ENCODE peak calls at places on chromosomes 16 and 17, in ten cellular contexts. One of them, this sample, is unnamed.

GRCh38 chr17:75313941-75314550 is 24.8 kb upstream of the SLC25A19 start:
- DNase-seq in suprapubic skin: no peak
- DNase-seq in left ventricle myocardium inferior: no peak
- DNase-seq in omental fat pad: no peak
- DNase-seq in AG09309: no peak
- DNase-seq in HCT116: no peak
- DNase-seq in GM23338: no peak
- DNase-seq in heart right ventricle: peak; percentile 26
- DNase-seq in fibroblast of the aortic adventitia: peak; percentile 16
- DNase-seq in fibroblast of lung: no peak
- DNase-seq in this sample: no peak

GRCh38 chr16:75244225-75244792 is 7.1 kb downstream of the BCAR1 start:
- DNase-seq in suprapubic skin: no peak
- DNase-seq in left ventricle myocardium inferior: no peak
- DNase-seq in omental fat pad: no peak
- DNase-seq in AG09309: no peak
- DNase-seq in HCT116: no peak
- DNase-seq in GM23338: no peak
- DNase-seq in heart right ventricle: peak; percentile 56
- DNase-seq in fibroblast of the aortic adventitia: peak; percentile 65
- DNase-seq in fibroblast of lung: peak; percentile 79
- DNase-seq in this sample: no peak

GRCh38 chr16:19601083-19601976 is 45.8 kb downstream of the VPS35L start:
- DNase-seq in suprapubic skin: no peak
- DNase-seq in left ventricle myocardium inferior: no peak
- DNase-seq in omental fat pad: no peak
- DNase-seq in AG09309: no peak
- DNase-seq in HCT116: peak; percentile 36
- DNase-seq in GM23338: peak; percentile 75
- DNase-seq in heart right ventricle: no peak
- DNase-seq in fibroblast of the aortic adventitia: peak; percentile 72
- DNase-seq in fibroblast of lung: peak; percentile 59
- DNase-seq in this sample: no peak

GRCh38 chr17:27072885-27073284 is 221.0 kb upstream of the WSB1 start:
- DNase-seq in suprapubic skin: no peak
- DNase-seq in left ventricle myocardium inferior: no peak
- DNase-seq in omental fat pad: no peak
- DNase-seq in AG09309: no peak
- DNase-seq in HCT116: no peak
- DNase-seq in GM23338: no peak
- DNase-seq in heart right ventricle: no peak
- DNase-seq in fibroblast of the aortic adventitia: no peak
- DNase-seq in fibroblast of lung: no peak
- DNase-seq in this sample: no peak

GRCh38 chr17:45296833-45297124 is 20.0 kb downstream of the MAP3K14 start:
- DNase-seq in suprapubic skin: no peak
- DNase-seq in left ventricle myocardium inferior: no peak
- DNase-seq in omental fat pad: no peak
- DNase-seq in AG09309: no peak
- DNase-seq in HCT116: no peak
- DNase-seq in GM23338: no peak
- DNase-seq in heart right ventricle: no peak
- DNase-seq in fibroblast of the aortic adventitia: no peak
- DNase-seq in fibroblast of lung: no peak
- DNase-seq in this sample: no peak

GRCh38 chr16:61891460-61891859 is 144.8 kb downstream of the CDH8 start:
- DNase-seq in suprapubic skin: no peak
- DNase-seq in left ventricle myocardium inferior: no peak
- DNase-seq in omental fat pad: no peak
- DNase-seq in AG09309: no peak
- DNase-seq in HCT116: no peak
- DNase-seq in GM23338: no peak
- DNase-seq in heart right ventricle: no peak
- DNase-seq in fibroblast of the aortic adventitia: no peak
- DNase-seq in fibroblast of lung: no peak
- DNase-seq in this sample: no peak

GRCh38 chr16:85082553-85083050 is 29.7 kb downstream of the CIBAR2 start:
- DNase-seq in suprapubic skin: no peak
- DNase-seq in left ventricle myocardium inferior: no peak
- DNase-seq in omental fat pad: no peak
- DNase-seq in AG09309: no peak
- DNase-seq in HCT116: no peak
- DNase-seq in GM23338: peak; percentile 53
- DNase-seq in heart right ventricle: no peak
- DNase-seq in fibroblast of the aortic adventitia: no peak
- DNase-seq in fibroblast of lung: no peak
- DNase-seq in this sample: no peak

GRCh38 chr16:54772400-54772799 is 158.3 kb upstream of the IRX5 start:
- DNase-seq in suprapubic skin: no peak
- DNase-seq in left ventricle myocardium inferior: no peak
- DNase-seq in omental fat pad: no peak
- DNase-seq in AG09309: no peak
- DNase-seq in HCT116: no peak
- DNase-seq in GM23338: no peak
- DNase-seq in heart right ventricle: no peak
- DNase-seq in fibroblast of the aortic adventitia: no peak
- DNase-seq in fibroblast of lung: no peak
- DNase-seq in this sample: no peak

GRCh38 chr17:8940866-8941471 is 24.5 kb downstream of the PIK3R5 start:
- DNase-seq in suprapubic skin: no peak
- DNase-seq in left ventricle myocardium inferior: no peak
- DNase-seq in omental fat pad: no peak
- DNase-seq in AG09309: no peak
- DNase-seq in HCT116: no peak
- DNase-seq in GM23338: no peak
- DNase-seq in heart right ventricle: no peak
- DNase-seq in fibroblast of the aortic adventitia: no peak
- DNase-seq in fibroblast of lung: no peak
- DNase-seq in this sample: no peak

GRCh38 chr17:61405686-61406542 is 6.3 kb downstream of the TBX2 start:
- DNase-seq in suprapubic skin: no peak
- DNase-seq in left ventricle myocardium inferior: peak; percentile 13
- DNase-seq in omental fat pad: no peak
- DNase-seq in AG09309: no peak
- DNase-seq in HCT116: no peak
- DNase-seq in GM23338: peak; percentile 47
- DNase-seq in heart right ventricle: no peak
- DNase-seq in fibroblast of the aortic adventitia: no peak
- DNase-seq in fibroblast of lung: peak; percentile 52
- DNase-seq in this sample: no peak

GRCh38 chr16:31181102-31181830 is 1.3 kb downstream of the FUS start:
- DNase-seq in suprapubic skin: no peak
- DNase-seq in left ventricle myocardium inferior: peak; percentile 36
- DNase-seq in omental fat pad: no peak
- DNase-seq in AG09309: no peak
- DNase-seq in HCT116: no peak
- DNase-seq in GM23338: no peak
- DNase-seq in heart right ventricle: peak; percentile 48
- DNase-seq in fibroblast of the aortic adventitia: no peak
- DNase-seq in fibroblast of lung: peak; percentile 29
- DNase-seq in this sample: no peak

GRCh38 chr17:7220593-7221280 is 999 bp downstream of the ACADVL start:
- DNase-seq in suprapubic skin: no peak
- DNase-seq in left ventricle myocardium inferior: no peak
- DNase-seq in omental fat pad: no peak
- DNase-seq in AG09309: no peak
- DNase-seq in HCT116: no peak
- DNase-seq in GM23338: peak; percentile 75
- DNase-seq in heart right ventricle: no peak
- DNase-seq in fibroblast of the aortic adventitia: peak; percentile 64
- DNase-seq in fibroblast of lung: peak; percentile 67
- DNase-seq in this sample: no peak

GRCh38 chr17:68580236-68580903 is 20.8 kb downstream of the FAM20A start:
- DNase-seq in suprapubic skin: no peak
- DNase-seq in left ventricle myocardium inferior: no peak
- DNase-seq in omental fat pad: no peak
- DNase-seq in AG09309: peak; percentile 90
- DNase-seq in HCT116: no peak
- DNase-seq in GM23338: no peak
- DNase-seq in heart right ventricle: no peak
- DNase-seq in fibroblast of the aortic adventitia: peak; percentile 97
- DNase-seq in fibroblast of lung: peak; percentile 95
- DNase-seq in this sample: no peak

GRCh38 chr17:65918921-65919546 is 272.9 kb downstream of the CEP112 start:
- DNase-seq in suprapubic skin: no peak
- DNase-seq in left ventricle myocardium inferior: no peak
- DNase-seq in omental fat pad: no peak
- DNase-seq in AG09309: no peak
- DNase-seq in HCT116: no peak
- DNase-seq in GM23338: peak; percentile 50
- DNase-seq in heart right ventricle: no peak
- DNase-seq in fibroblast of the aortic adventitia: peak; percentile 38
- DNase-seq in fibroblast of lung: no peak
- DNase-seq in this sample: no peak

GRCh38 chr17:74960739-74961342 is 11.7 kb downstream of the HID1 start:
- DNase-seq in suprapubic skin: no peak
- DNase-seq in left ventricle myocardium inferior: no peak
- DNase-seq in omental fat pad: no peak
- DNase-seq in AG09309: no peak
- DNase-seq in HCT116: peak; percentile 54
- DNase-seq in GM23338: peak; percentile 84
- DNase-seq in heart right ventricle: no peak
- DNase-seq in fibroblast of the aortic adventitia: peak; percentile 14
- DNase-seq in fibroblast of lung: peak; percentile 38
- DNase-seq in this sample: no peak

GRCh38 chr16:54245788-54246453 is 40.7 kb downstream of the IRX3 start:
- DNase-seq in suprapubic skin: peak; percentile 7
- DNase-seq in left ventricle myocardium inferior: no peak
- DNase-seq in omental fat pad: no peak
- DNase-seq in AG09309: no peak
- DNase-seq in HCT116: no peak
- DNase-seq in GM23338: no peak
- DNase-seq in heart right ventricle: no peak
- DNase-seq in fibroblast of the aortic adventitia: no peak
- DNase-seq in fibroblast of lung: no peak
- DNase-seq in this sample: peak; percentile 3

GRCh38 chr17:39664581-39665561 is at the start of gene TCAP:
- DNase-seq in suprapubic skin: no peak
- DNase-seq in left ventricle myocardium inferior: peak; percentile 69
- DNase-seq in omental fat pad: no peak
- DNase-seq in AG09309: no peak
- DNase-seq in HCT116: no peak
- DNase-seq in GM23338: peak; percentile 27
- DNase-seq in heart right ventricle: peak; percentile 75
- DNase-seq in fibroblast of the aortic adventitia: no peak
- DNase-seq in fibroblast of lung: no peak
- DNase-seq in this sample: no peak

GRCh38 chr17:10114931-10115535 is 83.4 kb downstream of the GAS7 start:
- DNase-seq in suprapubic skin: peak; percentile 97
- DNase-seq in left ventricle myocardium inferior: peak; percentile 94
- DNase-seq in omental fat pad: peak; percentile 83
- DNase-seq in AG09309: peak; percentile 95
- DNase-seq in HCT116: no peak
- DNase-seq in GM23338: no peak
- DNase-seq in heart right ventricle: peak; percentile 91
- DNase-seq in fibroblast of the aortic adventitia: peak; percentile 96
- DNase-seq in fibroblast of lung: peak; percentile 98
- DNase-seq in this sample: peak; percentile 60

GRCh38 chr16:47018223-47018891 is 44.9 kb upstream of the DNAJA2 start:
- DNase-seq in suprapubic skin: no peak
- DNase-seq in left ventricle myocardium inferior: no peak
- DNase-seq in omental fat pad: no peak
- DNase-seq in AG09309: no peak
- DNase-seq in HCT116: peak; percentile 71
- DNase-seq in GM23338: peak; percentile 76
- DNase-seq in heart right ventricle: no peak
- DNase-seq in fibroblast of the aortic adventitia: peak; percentile 20
- DNase-seq in fibroblast of lung: no peak
- DNase-seq in this sample: no peak

GRCh38 chr16:31700200-31700529 is 172.5 kb downstream of the AHSP start:
- DNase-seq in suprapubic skin: peak; percentile 89
- DNase-seq in left ventricle myocardium inferior: no peak
- DNase-seq in omental fat pad: no peak
- DNase-seq in AG09309: no peak
- DNase-seq in HCT116: peak; percentile 82
- DNase-seq in GM23338: no peak
- DNase-seq in heart right ventricle: no peak
- DNase-seq in fibroblast of the aortic adventitia: no peak
- DNase-seq in fibroblast of lung: no peak
- DNase-seq in this sample: no peak

GRCh38 chr16:70523621-70524405 is at the start of gene SF3B3:
- DNase-seq in suprapubic skin: peak; percentile 83
- DNase-seq in left ventricle myocardium inferior: no peak
- DNase-seq in omental fat pad: peak; percentile 30
- DNase-seq in AG09309: no peak
- DNase-seq in HCT116: no peak
- DNase-seq in GM23338: peak; percentile 70
- DNase-seq in heart right ventricle: peak; percentile 74
- DNase-seq in fibroblast of the aortic adventitia: no peak
- DNase-seq in fibroblast of lung: no peak
- DNase-seq in this sample: peak; percentile 66

GRCh38 chr16:72021043-72021442 is 12.5 kb downstream of the DHODH start:
- DNase-seq in suprapubic skin: no peak
- DNase-seq in left ventricle myocardium inferior: no peak
- DNase-seq in omental fat pad: no peak
- DNase-seq in AG09309: no peak
- DNase-seq in HCT116: no peak
- DNase-seq in GM23338: peak; percentile 81
- DNase-seq in heart right ventricle: no peak
- DNase-seq in fibroblast of the aortic adventitia: no peak
- DNase-seq in fibroblast of lung: no peak
- DNase-seq in this sample: no peak
- TF ChIP-seq CTCF in suprapubic skin: no peak
- TF ChIP-seq CTCF in left ventricle myocardium inferior: peak; percentile 20
- TF ChIP-seq CTCF in omental fat pad: no peak
- TF ChIP-seq CTCF in AG09309: peak; percentile 25
- TF ChIP-seq CTCF in HCT116: peak; percentile 21
- TF ChIP-seq CTCF in GM23338: peak; percentile 64
- TF ChIP-seq CTCF in heart right ventricle: no peak
- TF ChIP-seq CTCF in fibroblast of the aortic adventitia: peak; percentile 25
- TF ChIP-seq CTCF in fibroblast of lung: peak; percentile 37
- TF ChIP-seq CTCF in this sample: peak; percentile 41

GRCh38 chr16:527015-527903 is at the start of gene CAPN15:
- DNase-seq in suprapubic skin: peak; percentile 93
- DNase-seq in left ventricle myocardium inferior: peak; percentile 87
- DNase-seq in omental fat pad: peak; percentile 62
- DNase-seq in AG09309: peak; percentile 44
- DNase-seq in HCT116: peak; percentile 32
- DNase-seq in GM23338: peak; percentile 90
- DNase-seq in heart right ventricle: peak; percentile 84
- DNase-seq in fibroblast of the aortic adventitia: peak; percentile 84
- DNase-seq in fibroblast of lung: peak; percentile 86
- DNase-seq in this sample: peak; percentile 86
- TF ChIP-seq CTCF in suprapubic skin: peak; percentile 21
- TF ChIP-seq CTCF in left ventricle myocardium inferior: peak; percentile 43
- TF ChIP-seq CTCF in omental fat pad: no peak
- TF ChIP-seq CTCF in AG09309: peak; percentile 3
- TF ChIP-seq CTCF in HCT116: no peak
- TF ChIP-seq CTCF in GM23338: no peak
- TF ChIP-seq CTCF in heart right ventricle: no peak
- TF ChIP-seq CTCF in fibroblast of the aortic adventitia: peak; percentile 14
- TF ChIP-seq CTCF in fibroblast of lung: no peak
- TF ChIP-seq CTCF in this sample: no peak

GRCh38 chr16:2009791-2010510 is at the start of gene ZNF598:
- DNase-seq in suprapubic skin: no peak
- DNase-seq in left ventricle myocardium inferior: peak; percentile 85
- DNase-seq in omental fat pad: no peak
- DNase-seq in AG09309: peak; percentile 41
- DNase-seq in HCT116: peak; percentile 60
- DNase-seq in GM23338: peak; percentile 91
- DNase-seq in heart right ventricle: peak; percentile 84
- DNase-seq in fibroblast of the aortic adventitia: peak; percentile 78
- DNase-seq in fibroblast of lung: peak; percentile 88
- DNase-seq in this sample: peak; percentile 73
- TF ChIP-seq CTCF in suprapubic skin: no peak
- TF ChIP-seq CTCF in left ventricle myocardium inferior: no peak
- TF ChIP-seq CTCF in omental fat pad: no peak
- TF ChIP-seq CTCF in AG09309: no peak
- TF ChIP-seq CTCF in HCT116: no peak
- TF ChIP-seq CTCF in GM23338: no peak
- TF ChIP-seq CTCF in heart right ventricle: no peak
- TF ChIP-seq CTCF in fibroblast of the aortic adventitia: no peak
- TF ChIP-seq CTCF in fibroblast of lung: no peak
- TF ChIP-seq CTCF in this sample: no peak

GRCh38 chr17:35555695-35556094 is 4.9 kb downstream of the SLFN14 start:
- DNase-seq in suprapubic skin: no peak
- DNase-seq in left ventricle myocardium inferior: no peak
- DNase-seq in omental fat pad: no peak
- DNase-seq in AG09309: no peak
- DNase-seq in HCT116: no peak
- DNase-seq in GM23338: peak; percentile 36
- DNase-seq in heart right ventricle: no peak
- DNase-seq in fibroblast of the aortic adventitia: no peak
- DNase-seq in fibroblast of lung: no peak
- DNase-seq in this sample: no peak
- TF ChIP-seq CTCF in suprapubic skin: no peak
- TF ChIP-seq CTCF in left ventricle myocardium inferior: peak; percentile 21
- TF ChIP-seq CTCF in omental fat pad: no peak
- TF ChIP-seq CTCF in AG09309: peak; percentile 22
- TF ChIP-seq CTCF in HCT116: peak; percentile 36
- TF ChIP-seq CTCF in GM23338: peak; percentile 49
- TF ChIP-seq CTCF in heart right ventricle: no peak
- TF ChIP-seq CTCF in fibroblast of the aortic adventitia: peak; percentile 15
- TF ChIP-seq CTCF in fibroblast of lung: peak; percentile 17
- TF ChIP-seq CTCF in this sample: no peak